ENCODE peak calls at places on chromosome 9, in four cellular contexts. B, L, T and H are unnamed samples.
A peak's percentile ranks its signal among the peaks of the same experiment; 100 is the strongest.

GRCh38 chr9:115923903-115924668 is 229.5 kb upstream of the PAPPA start:
- DNase-seq in T (peak; percentile 7), L (no peak), B (no peak), H (no peak)

GRCh38 chr9:112856200-112856599 is 34.5 kb downstream of the SLC46A2 start:
- DNase-seq in T (no peak), L (no peak), B (no peak), H (no peak)

GRCh38 chr9:128819716-128820664 is 1.7 kb downstream of the ENDOG start:
- DNase-seq in B (no peak), T (peak; percentile 47), L (peak; percentile 88), H (no peak)

GRCh38 chr9:125701351-125701750 is 5.7 kb downstream of the MAPKAP1 start:
- DNase-seq in B (no peak), T (no peak), L (no peak), H (no peak)

GRCh38 chr9:36336511-36336910 is 63.6 kb downstream of the RNF38 start:
- DNase-seq in T (no peak), B (no peak), L (no peak), H (no peak)

GRCh38 chr9:97807681-97808080 is 45.3 kb upstream of the FOXE1 start:
- DNase-seq in T (no peak), B (no peak), L (no peak), H (no peak)

GRCh38 chr9:123102380-123103113 is 69.1 kb downstream of the GPR21 start:
- DNase-seq in T (no peak), L (no peak), B (no peak), H (no peak)

GRCh38 chr9:137703842-137704508 is 85.2 kb downstream of the EHMT1 start:
- DNase-seq in B (no peak), L (no peak), T (no peak), H (no peak)

GRCh38 chr9:90795879-90796317 is 5.7 kb upstream of the SYK start:
- DNase-seq in B (no peak), L (no peak), T (no peak), H (no peak)

GRCh38 chr9:133874061-133874638 is 118.0 kb downstream of the VAV2 start:
- DNase-seq in B (no peak), T (no peak), L (peak; percentile 80), H (no peak)

GRCh38 chr9:87725356-87725899 is 491 bp upstream of the CTSL start:
- DNase-seq in B (no peak), T (no peak), L (no peak), H (no peak)

GRCh38 chr9:116656977-116657376 is 30.1 kb upstream of the TRIM32 start:
- DNase-seq in T (no peak), B (no peak), L (no peak), H (no peak)

GRCh38 chr9:135173066-135173465 is 85.6 kb downstream of the OLFM1 start:
- DNase-seq in L (no peak), B (no peak), T (no peak), H (no peak)

GRCh38 chr9:120931278-120932085 is 4.9 kb upstream of the TRAF1 start:
- DNase-seq in T (no peak), L (no peak), B (peak; percentile 22), H (no peak)

GRCh38 chr9:93126825-93127368 is 7.2 kb downstream of the NINJ1 start:
- DNase-seq in L (peak; percentile 73), B (no peak), T (peak; percentile 16), H (peak; percentile 77)

GRCh38 chr9:33498387-33498786 is 24.7 kb upstream of the NOL6 start:
- DNase-seq in L (no peak), T (no peak), B (no peak), H (no peak)

GRCh38 chr9:104173020-104173419 is 78.9 kb downstream of the SMC2 start:
- DNase-seq in B (no peak), T (no peak), L (no peak), H (no peak)

GRCh38 chr9:104177003-104177611 is 83.0 kb downstream of the SMC2 start:
- DNase-seq in B (no peak), T (no peak), L (no peak), H (no peak)

GRCh38 chr9:104177676-104178075 is 83.6 kb downstream of the SMC2 start:
- DNase-seq in T (no peak), B (no peak), L (no peak), H (no peak)
- TF ChIP-seq POLR2AphosphoS5 in T (no peak), B (no peak), L (no peak), H (no peak)

DNA sequence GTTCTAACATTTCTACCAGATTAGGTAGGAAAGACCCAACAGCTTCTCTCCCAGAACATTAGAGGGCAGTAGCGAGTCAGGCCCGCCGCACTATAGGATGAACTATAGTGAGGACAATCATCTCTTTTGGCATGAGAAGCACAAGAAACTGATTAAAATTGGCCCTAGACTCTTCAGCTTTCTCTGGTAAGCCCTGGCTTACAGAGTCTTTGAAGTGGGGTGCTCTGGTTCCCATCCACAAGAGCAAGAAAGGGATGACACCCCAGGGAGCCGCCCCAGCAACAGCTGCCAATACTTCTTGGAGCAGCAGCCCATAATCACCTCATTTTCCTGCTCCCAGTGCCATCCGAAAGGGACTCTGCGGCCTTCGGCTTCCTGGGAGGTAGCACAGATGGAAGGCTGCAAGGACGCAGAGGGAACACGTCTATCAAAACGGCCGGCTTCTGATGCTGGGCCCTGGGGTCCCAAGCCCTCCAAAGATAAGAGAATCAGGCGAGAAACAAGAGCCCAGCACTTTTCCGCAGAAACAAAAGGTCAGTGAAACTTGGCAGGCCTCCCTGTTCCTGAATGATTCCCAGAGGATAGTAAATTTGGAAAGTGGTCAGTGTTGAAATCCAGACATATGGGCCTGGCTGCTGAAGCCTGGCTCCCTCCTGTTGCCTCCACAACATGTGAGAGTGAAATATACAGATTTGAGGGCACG is 69.3 kb downstream of the HSD17B3 start:
- DNase-seq in L (peak; percentile 70), T (peak; percentile 35), B (no peak), H (no peak)
- TF ChIP-seq EP300 in L (no peak), T (no peak), B (no peak), H (no peak)

GRCh38 chr9:95029251-95029650 is 288.3 kb downstream of the FANCC start:
- DNase-seq in B (no peak), T (no peak), L (no peak), H (no peak)
- H3K4me1 ChIP-seq in B (peaks cover 99% of the 10 kb centered on the region), T (peaks cover 71% of the 10 kb centered on the region), L (peaks cover 22% of the 10 kb centered on the region), H (peaks cover 88% of the 10 kb centered on the region)

DNA sequence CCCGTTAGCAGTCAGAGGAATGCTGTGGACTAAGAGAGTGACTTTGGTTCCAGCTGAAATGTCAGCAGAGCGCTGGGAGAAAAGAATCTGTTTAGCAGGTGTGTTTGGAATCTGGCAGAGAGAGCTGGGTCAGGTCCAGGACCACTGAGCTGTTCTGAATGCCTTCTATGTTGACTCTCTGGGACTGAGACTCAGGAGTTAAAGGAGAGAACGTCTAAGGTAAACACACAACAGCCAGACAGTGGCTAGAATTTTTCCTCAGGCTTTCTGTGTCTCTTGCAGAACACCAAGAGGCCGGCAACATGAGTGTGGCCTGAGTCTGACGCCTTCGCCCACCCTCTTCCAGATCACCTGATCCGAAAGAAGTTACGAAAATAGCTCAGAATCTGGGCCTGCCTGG is 107.2 kb upstream of the ZNF462 start:
- DNase-seq in B (peak; percentile 76), L (no peak), T (no peak), H (no peak)
- TF ChIP-seq POLR2AphosphoS5 in B (peak; percentile 45), L (no peak), T (no peak), H (no peak)